ENCODE peak calls at places on chromosome 1, in five cellular contexts. One of them, this sample, is unnamed.

GRCh38 chr1:165078391-165078790 is 278.1 kb downstream of the LMX1A start:
- DNase-seq in H54: no peak
- DNase-seq in adrenal gland: no peak
- DNase-seq in gastrocnemius medialis: no peak
- DNase-seq in body of pancreas: no peak
- DNase-seq in this sample: no peak

GRCh38 chr1:54859687-54860391 is 27.2 kb downstream of the DHCR24 start:
- DNase-seq in body of pancreas: no peak
- DNase-seq in H54: no peak
- DNase-seq in gastrocnemius medialis: no peak
- DNase-seq in adrenal gland: no peak
- DNase-seq in this sample: no peak

GRCh38 chr1:14987829-14988603 is 165.5 kb upstream of the TMEM51 start:
- DNase-seq in H54: no peak
- DNase-seq in adrenal gland: no peak
- DNase-seq in gastrocnemius medialis: peak
- DNase-seq in body of pancreas: no peak
- DNase-seq in this sample: peak

GRCh38 chr1:211643324-211644212 is 31.9 kb downstream of the NEK2 start:
- DNase-seq in H54: peak
- DNase-seq in adrenal gland: peak
- DNase-seq in gastrocnemius medialis: no peak
- DNase-seq in body of pancreas: peak
- DNase-seq in this sample: peak

GRCh38 chr1:236451796-236452373 is 57.8 kb downstream of the EDARADD start:
- DNase-seq in body of pancreas: peak
- DNase-seq in gastrocnemius medialis: no peak
- DNase-seq in adrenal gland: peak
- DNase-seq in H54: peak
- DNase-seq in this sample: peak

GRCh38 chr1:156281281-156282142 is 1.1 kb downstream of the SMG5 start:
- DNase-seq in body of pancreas: no peak
- DNase-seq in gastrocnemius medialis: peak
- DNase-seq in H54: no peak
- DNase-seq in adrenal gland: peak
- DNase-seq in this sample: peak

GRCh38 chr1:115933625-115934024 is 42.7 kb upstream of the SLC22A15 start:
- DNase-seq in gastrocnemius medialis: no peak
- DNase-seq in body of pancreas: no peak
- DNase-seq in adrenal gland: no peak
- DNase-seq in H54: no peak
- DNase-seq in this sample: no peak

GRCh38 chr1:154519661-154520060 is 17.4 kb upstream of the SHE start:
- DNase-seq in body of pancreas: no peak
- DNase-seq in adrenal gland: peak
- DNase-seq in H54: no peak
- DNase-seq in gastrocnemius medialis: no peak
- DNase-seq in this sample: no peak

GRCh38 chr1:169107673-169108160 is 1.2 kb downstream of the ATP1B1 start:
- DNase-seq in adrenal gland: peak
- DNase-seq in gastrocnemius medialis: peak
- DNase-seq in H54: no peak
- DNase-seq in body of pancreas: no peak
- DNase-seq in this sample: peak

GRCh38 chr1:15923241-15923640 is 52.7 kb downstream of the ZBTB17 start:
- DNase-seq in adrenal gland: no peak
- DNase-seq in H54: no peak
- DNase-seq in gastrocnemius medialis: no peak
- DNase-seq in body of pancreas: no peak
- DNase-seq in this sample: no peak

GRCh38 chr1:117740461-117740860 is 134.6 kb downstream of the TENT5C start:
- DNase-seq in adrenal gland: no peak
- DNase-seq in body of pancreas: peak
- DNase-seq in gastrocnemius medialis: no peak
- DNase-seq in H54: no peak
- DNase-seq in this sample: no peak

GRCh38 chr1:33228935-33229487 is 27.3 kb upstream of the ZNF362 start:
- DNase-seq in adrenal gland: peak
- DNase-seq in body of pancreas: peak
- DNase-seq in H54: no peak
- DNase-seq in gastrocnemius medialis: peak
- DNase-seq in this sample: peak

GRCh38 chr1:188228623-188229022 is 1399.9 kb downstream of the PLA2G4A start:
- DNase-seq in H54: no peak
- DNase-seq in adrenal gland: no peak
- DNase-seq in gastrocnemius medialis: no peak
- DNase-seq in body of pancreas: no peak
- DNase-seq in this sample: no peak

GRCh38 chr1:36927826-36928225 is 106.5 kb downstream of the GRIK3 start:
- DNase-seq in adrenal gland: no peak
- DNase-seq in body of pancreas: no peak
- DNase-seq in gastrocnemius medialis: no peak
- DNase-seq in H54: no peak
- DNase-seq in this sample: no peak

GRCh38 chr1:65881070-65881594 is 88.4 kb downstream of the PDE4B start:
- DNase-seq in gastrocnemius medialis: no peak
- DNase-seq in H54: no peak
- DNase-seq in adrenal gland: no peak
- DNase-seq in body of pancreas: no peak
- DNase-seq in this sample: no peak

GRCh38 chr1:9537863-9538668 is 1.2 kb upstream of the SLC25A33 start:
- DNase-seq in H54: no peak
- DNase-seq in gastrocnemius medialis: no peak
- DNase-seq in body of pancreas: peak
- DNase-seq in adrenal gland: no peak
- DNase-seq in this sample: no peak

GRCh38 chr1:241990040-241990439 is 8.9 kb downstream of the MAP1LC3C start:
- DNase-seq in gastrocnemius medialis: peak
- DNase-seq in adrenal gland: peak
- DNase-seq in H54: peak
- DNase-seq in body of pancreas: peak
- DNase-seq in this sample: peak

GRCh38 chr1:11280719-11281376 is 7.8 kb downstream of the UBIAD1 start:
- DNase-seq in H54: no peak
- DNase-seq in adrenal gland: no peak
- DNase-seq in body of pancreas: no peak
- DNase-seq in gastrocnemius medialis: no peak
- DNase-seq in this sample: no peak

GRCh38 chr1:91712981-91713841 is 172.7 kb downstream of the TGFBR3 start:
- DNase-seq in body of pancreas: no peak
- DNase-seq in adrenal gland: no peak
- DNase-seq in gastrocnemius medialis: peak
- DNase-seq in H54: no peak
- DNase-seq in this sample: peak

GRCh38 chr1:190475394-190476250 is 2.0 kb downstream of the BRINP3 start:
- DNase-seq in body of pancreas: peak
- DNase-seq in H54: no peak
- DNase-seq in adrenal gland: no peak
- DNase-seq in gastrocnemius medialis: no peak
- DNase-seq in this sample: no peak

GRCh38 chr1:59428828-59429227 is 131.9 kb downstream of the FGGY start:
- DNase-seq in H54: no peak
- DNase-seq in gastrocnemius medialis: no peak
- DNase-seq in adrenal gland: no peak
- DNase-seq in body of pancreas: no peak
- DNase-seq in this sample: no peak

GRCh38 chr1:229563241-229563640 is 4.7 kb upstream of the ABCB10 start:
- DNase-seq in adrenal gland: no peak
- DNase-seq in body of pancreas: no peak
- DNase-seq in gastrocnemius medialis: no peak
- DNase-seq in H54: no peak
- DNase-seq in this sample: no peak

GRCh38 chr1:152112101-152112884 is 3.0 kb downstream of the TCHH start:
- DNase-seq in body of pancreas: peak
- DNase-seq in gastrocnemius medialis: no peak
- DNase-seq in adrenal gland: no peak
- DNase-seq in H54: no peak
- DNase-seq in this sample: peak

GRCh38 chr1:38482080-38482826 is 377.3 kb downstream of the RRAGC start:
- DNase-seq in adrenal gland: no peak
- DNase-seq in H54: no peak
- DNase-seq in gastrocnemius medialis: no peak
- DNase-seq in body of pancreas: no peak
- DNase-seq in this sample: no peak

GRCh38 chr1:162857850-162858249 is 3.1 kb downstream of the CCDC190 start:
- DNase-seq in adrenal gland: no peak
- DNase-seq in gastrocnemius medialis: no peak
- DNase-seq in H54: peak
- DNase-seq in body of pancreas: no peak
- DNase-seq in this sample: no peak

GRCh38 chr1:39104158-39105060 is 78.3 kb downstream of the NDUFS5 start:
- DNase-seq in gastrocnemius medialis: no peak
- DNase-seq in H54: peak
- DNase-seq in adrenal gland: peak
- DNase-seq in body of pancreas: no peak
- DNase-seq in this sample: peak

GRCh38 chr1:226449823-226450222 is 41.9 kb upstream of the PARP1 start:
- DNase-seq in adrenal gland: no peak
- DNase-seq in body of pancreas: no peak
- DNase-seq in H54: no peak
- DNase-seq in gastrocnemius medialis: no peak
- DNase-seq in this sample: no peak

GRCh38 chr1:89538361-89538760 is 13.7 kb downstream of the LRRC8B start:
- DNase-seq in body of pancreas: no peak
- DNase-seq in H54: no peak
- DNase-seq in adrenal gland: no peak
- DNase-seq in gastrocnemius medialis: no peak
- DNase-seq in this sample: no peak

GRCh38 chr1:42439940-42440339 is 15.9 kb downstream of the ZMYND12 start:
- DNase-seq in body of pancreas: no peak
- DNase-seq in H54: peak
- DNase-seq in gastrocnemius medialis: no peak
- DNase-seq in adrenal gland: no peak
- DNase-seq in this sample: no peak

GRCh38 chr1:222250376-222250775 is 297.5 kb downstream of the HHIPL2 start:
- DNase-seq in body of pancreas: no peak
- DNase-seq in gastrocnemius medialis: no peak
- DNase-seq in adrenal gland: no peak
- DNase-seq in H54: no peak
- DNase-seq in this sample: no peak

GRCh38 chr1:40449684-40450490 is at the start of gene ZFP69B:
- DNase-seq in body of pancreas: peak
- DNase-seq in H54: peak
- DNase-seq in adrenal gland: peak
- DNase-seq in gastrocnemius medialis: peak
- DNase-seq in this sample: peak
- TF ChIP-seq POLR2A in body of pancreas: peak
- TF ChIP-seq POLR2A in H54: peak
- TF ChIP-seq POLR2A in adrenal gland: peak
- TF ChIP-seq POLR2A in gastrocnemius medialis: peak
- TF ChIP-seq POLR2A in this sample: no peak

DNA sequence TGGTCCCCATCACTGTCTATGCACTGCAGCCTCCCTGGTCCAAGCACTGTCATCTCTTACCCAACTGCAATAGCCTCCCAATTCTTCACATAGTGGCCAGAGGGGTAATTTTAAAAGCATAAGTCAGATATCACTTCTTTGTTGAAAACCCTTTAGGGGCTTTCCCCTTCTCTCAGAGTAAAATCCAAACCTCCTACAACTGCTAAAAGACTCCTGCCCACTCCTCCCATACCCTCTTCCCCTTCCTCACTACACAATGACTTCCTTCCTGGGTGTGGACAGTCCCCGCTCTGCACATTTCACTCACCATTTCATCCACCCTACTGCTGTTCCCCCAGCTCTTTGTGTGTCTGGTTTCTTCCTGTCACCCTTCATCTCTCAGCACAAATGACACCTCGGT is 8.3 kb downstream of the MCOLN2 start:
- DNase-seq in gastrocnemius medialis: no peak
- DNase-seq in body of pancreas: no peak
- DNase-seq in adrenal gland: no peak
- DNase-seq in H54: no peak
- DNase-seq in this sample: no peak
- TF ChIP-seq POLR2A in gastrocnemius medialis: no peak
- TF ChIP-seq POLR2A in body of pancreas: no peak
- TF ChIP-seq POLR2A in adrenal gland: no peak
- TF ChIP-seq POLR2A in H54: no peak
- TF ChIP-seq POLR2A in this sample: no peak

GRCh38 chr1:1156140-1157032 is 17.3 kb upstream of the TTLL10 start:
- DNase-seq in H54: no peak
- DNase-seq in gastrocnemius medialis: no peak
- DNase-seq in body of pancreas: no peak
- DNase-seq in adrenal gland: no peak
- DNase-seq in this sample: no peak

GRCh38 chr1:1157033-1157365 is 16.7 kb upstream of the TTLL10 start:
- DNase-seq in adrenal gland: no peak
- DNase-seq in gastrocnemius medialis: no peak
- DNase-seq in H54: no peak
- DNase-seq in body of pancreas: no peak
- DNase-seq in this sample: no peak

GRCh38 chr1:1155258-1155657 is 18.4 kb upstream of the TTLL10 start:
- DNase-seq in gastrocnemius medialis: no peak
- DNase-seq in body of pancreas: no peak
- DNase-seq in adrenal gland: no peak
- DNase-seq in H54: no peak
- DNase-seq in this sample: no peak

GRCh38 chr1:1157914-1158710 is 15.6 kb upstream of the TTLL10 start:
- DNase-seq in body of pancreas: peak
- DNase-seq in adrenal gland: peak
- DNase-seq in H54: peak
- DNase-seq in gastrocnemius medialis: peak
- DNase-seq in this sample: peak

GRCh38 chr1:1157426-1157913 is 16.2 kb upstream of the TTLL10 start:
- DNase-seq in gastrocnemius medialis: peak
- DNase-seq in adrenal gland: peak
- DNase-seq in H54: peak
- DNase-seq in body of pancreas: peak
- DNase-seq in this sample: peak
- TF ChIP-seq POLR2A in gastrocnemius medialis: peak
- TF ChIP-seq POLR2A in adrenal gland: peak
- TF ChIP-seq POLR2A in H54: peak
- TF ChIP-seq POLR2A in body of pancreas: peak
- TF ChIP-seq POLR2A in this sample: no peak

DNA sequence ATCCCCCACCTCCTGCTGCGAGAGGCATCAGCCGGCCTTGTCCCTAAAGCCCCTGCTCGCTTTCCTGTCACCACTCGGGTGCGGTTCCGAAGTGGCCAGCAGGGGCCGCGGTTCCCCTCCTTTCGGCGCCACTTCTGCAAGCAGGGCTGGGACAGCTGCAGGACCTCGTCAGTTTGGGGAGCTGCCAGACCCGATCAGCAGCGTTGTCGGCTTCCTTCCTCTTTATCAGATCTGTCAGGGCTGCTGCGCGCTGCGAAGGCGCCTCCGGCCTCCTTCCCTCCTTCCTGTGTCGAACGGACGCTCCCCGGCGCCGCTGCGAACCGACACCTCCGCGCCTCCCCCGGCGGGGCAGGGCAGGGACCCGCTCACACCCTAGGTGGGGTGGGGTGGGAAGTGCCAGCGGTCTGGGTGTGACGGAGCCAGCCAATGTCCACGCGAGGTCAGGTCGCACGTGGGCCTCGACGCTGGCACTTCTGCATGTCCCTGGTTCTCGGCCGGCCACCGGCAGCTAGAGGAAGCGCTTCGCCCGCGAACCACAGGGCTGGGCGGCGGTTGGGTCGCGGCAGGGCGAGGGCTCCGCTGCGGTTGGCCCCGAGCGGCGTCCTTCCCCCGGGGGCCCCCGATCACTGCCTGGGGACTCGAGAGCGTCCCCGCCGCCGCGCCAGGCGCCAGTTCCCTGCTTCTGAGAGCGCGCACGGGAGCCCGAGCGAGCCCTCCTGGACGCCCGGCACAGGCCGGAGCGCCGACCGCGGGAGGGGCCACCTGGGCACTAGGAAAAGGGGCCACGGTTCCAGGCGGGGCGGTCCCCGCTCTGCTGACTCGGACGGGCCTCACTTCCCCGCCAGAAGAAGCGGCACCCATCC is 81.8 kb downstream of the RUNX3 start:
- DNase-seq in body of pancreas: peak
- DNase-seq in gastrocnemius medialis: peak
- DNase-seq in adrenal gland: peak
- DNase-seq in H54: no peak
- DNase-seq in this sample: peak
- TF ChIP-seq POLR2A in body of pancreas: no peak
- TF ChIP-seq POLR2A in gastrocnemius medialis: no peak
- TF ChIP-seq POLR2A in adrenal gland: no peak
- TF ChIP-seq POLR2A in H54: no peak
- TF ChIP-seq POLR2A in this sample: no peak